ENCODE peak calls at places on chromosomes 13 and 19, in four cellular contexts. R is breast epithelium, C is uterus, E is right lobe of liver. A is an unnamed sample.

GRCh38 chr19:37251308-37252229 is 33.6 kb downstream of the ZNF383 start:
- DNase-seq in R (peak; percentile 89), C (peak; percentile 75), E (peak; percentile 70), A (peak; percentile 85)

GRCh38 chr19:50649433-50650391 is at the start of gene C19orf81:
- DNase-seq in R (no peak), C (no peak), E (no peak), A (no peak)

GRCh38 chr19:40466219-40467006 is at the start of gene SPTBN4:
- DNase-seq in R (peak; percentile 65), C (peak; percentile 40), E (no peak), A (peak; percentile 22)

GRCh38 chr19:16386619-16387240 is 62.1 kb downstream of the KLF2 start:
- DNase-seq in R (no peak), C (no peak), E (peak; percentile 57), A (no peak)

GRCh38 chr13:54433511-54434206 is 1405.0 kb downstream of the OLFM4 start:
- DNase-seq in R (no peak), C (no peak), E (no peak), A (no peak)

GRCh38 chr19:41701401-41702075 is 6.9 kb upstream of the CEACAM5 start:
- DNase-seq in R (no peak), C (no peak), E (peak; percentile 41), A (no peak)

GRCh38 chr13:27728271-27728670 is 64.0 kb upstream of the GSX1 start:
- DNase-seq in R (no peak), C (no peak), E (no peak), A (no peak)

GRCh38 chr13:59635591-59635990 is 528.1 kb downstream of the DIAPH3 start:
- DNase-seq in R (no peak), C (no peak), E (no peak), A (no peak)

GRCh38 chr19:4373601-4374441 is 26.5 kb downstream of the SH3GL1 start:
- DNase-seq in R (no peak), C (no peak), E (no peak), A (peak; percentile 55)

GRCh38 chr19:40317338-40317737 is 30.9 kb downstream of the C19orf47 start:
- DNase-seq in R (no peak), C (no peak), E (no peak), A (no peak)

GRCh38 chr13:85864963-85865530 is 65.8 kb upstream of the SLITRK6 start:
- DNase-seq in R (no peak), C (no peak), E (no peak), A (no peak)

GRCh38 chr13:114053026-114053425 is 79.2 kb upstream of the C13orf46 start:
- DNase-seq in R (no peak), C (no peak), E (no peak), A (no peak)

GRCh38 chr19:6060600-6061391 is 49.5 kb downstream of the RFX2 start:
- DNase-seq in R (peak; percentile 59), C (no peak), E (peak; percentile 52), A (no peak)

GRCh38 chr19:51141181-51141580 is 920 bp upstream of the SIGLEC7 start:
- DNase-seq in R (no peak), C (no peak), E (no peak), A (no peak)

GRCh38 chr13:32060319-32060924 is 28.8 kb downstream of the FRY start:
- DNase-seq in R (no peak), C (no peak), E (no peak), A (peak; percentile 11)

GRCh38 chr13:57612568-57612967 is 19.0 kb upstream of the PCDH17 start:
- DNase-seq in R (no peak), C (no peak), E (no peak), A (no peak)

GRCh38 chr13:44415815-44416214 is 42.2 kb downstream of the SERP2 start:
- DNase-seq in R (no peak), C (no peak), E (no peak), A (no peak)

GRCh38 chr13:71880753-71881541 is 13.9 kb upstream of the DACH1 start:
- DNase-seq in R (no peak), C (no peak), E (no peak), A (no peak)

GRCh38 chr13:114102521-114103288 is 29.7 kb downstream of the RASA3 start:
- DNase-seq in R (peak; percentile 42), C (peak; percentile 11), E (peak; percentile 48), A (no peak)

GRCh38 chr19:51539821-51540366 is 8.4 kb upstream of the SIGLEC6 start:
- DNase-seq in R (no peak), C (no peak), E (no peak), A (no peak)

GRCh38 chr19:13055213-13056051 is 47.2 kb downstream of the LYL1 start:
- DNase-seq in R (peak; percentile 72), C (peak; percentile 87), E (no peak), A (peak; percentile 78)

GRCh38 chr19:15293751-15294505 is 38.4 kb downstream of the BRD4 start:
- DNase-seq in R (no peak), C (no peak), E (no peak), A (no peak)

GRCh38 chr19:11377756-11378155 is 3.3 kb downstream of the SWSAP1 start:
- DNase-seq in R (no peak), C (no peak), E (no peak), A (no peak)

GRCh38 chr19:56372281-56372680 is 21.1 kb downstream of the ZNF582 start:
- DNase-seq in R (no peak), C (no peak), E (no peak), A (no peak)
- H3K9me3 ChIP-seq in R (peaks cover 38% of the 10 kb centered on the region), C (peaks cover 28% of the 10 kb centered on the region), E (no peaks in the 10 kb centered on the region), A (no peaks in the 10 kb centered on the region)

DNA sequence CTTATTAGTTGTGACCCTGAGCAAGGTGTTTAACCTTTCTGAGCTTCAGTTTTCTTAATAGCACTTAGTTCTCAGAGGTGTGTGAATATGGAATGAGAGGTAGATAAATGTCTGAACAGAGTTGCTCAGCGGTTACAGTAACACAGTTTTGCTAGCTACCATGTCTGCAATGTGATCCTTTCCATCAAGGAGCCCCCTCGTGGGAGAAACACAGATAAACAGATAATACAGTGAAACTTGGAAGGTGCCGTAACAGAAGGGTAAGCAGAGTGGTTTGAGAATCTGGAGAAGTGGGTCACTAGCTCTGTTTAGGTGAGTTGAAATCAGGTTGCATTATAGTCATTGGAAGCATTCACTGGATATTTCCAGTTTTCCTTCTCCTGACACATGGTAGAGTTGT is 38.9 kb downstream of the IRS2 start:
- DNase-seq in R (no peak), C (no peak), E (no peak), A (no peak)
- TF ChIP-seq CTCF in R (no peak), C (no peak), E (no peak), A (no peak)

DNA sequence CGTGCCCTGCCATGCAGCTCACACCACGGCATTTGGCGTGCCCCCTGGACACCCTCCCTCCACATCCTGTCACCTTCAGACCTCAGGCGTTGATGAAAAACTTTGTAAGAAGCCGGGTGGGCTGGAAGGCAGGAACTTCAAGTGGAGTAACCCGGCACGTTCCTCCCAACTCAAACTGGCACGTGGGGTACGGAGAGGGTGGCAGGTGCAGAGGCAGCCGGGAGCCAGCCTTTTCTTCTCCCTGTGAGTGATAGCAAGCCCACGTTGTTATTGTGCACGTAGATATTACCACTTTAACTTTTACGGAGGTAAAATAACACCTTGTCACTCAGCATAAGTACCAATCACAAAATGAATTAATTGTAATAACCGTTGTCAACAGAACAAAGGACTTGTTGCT is 198.0 kb downstream of the ZNF536 start:
- DNase-seq in R (no peak), C (no peak), E (no peak), A (no peak)
- H3K9me3 ChIP-seq in R (no peaks in the 10 kb centered on the region), C (no peaks in the 10 kb centered on the region), E (no peaks in the 10 kb centered on the region), A (no peaks in the 10 kb centered on the region)

DNA sequence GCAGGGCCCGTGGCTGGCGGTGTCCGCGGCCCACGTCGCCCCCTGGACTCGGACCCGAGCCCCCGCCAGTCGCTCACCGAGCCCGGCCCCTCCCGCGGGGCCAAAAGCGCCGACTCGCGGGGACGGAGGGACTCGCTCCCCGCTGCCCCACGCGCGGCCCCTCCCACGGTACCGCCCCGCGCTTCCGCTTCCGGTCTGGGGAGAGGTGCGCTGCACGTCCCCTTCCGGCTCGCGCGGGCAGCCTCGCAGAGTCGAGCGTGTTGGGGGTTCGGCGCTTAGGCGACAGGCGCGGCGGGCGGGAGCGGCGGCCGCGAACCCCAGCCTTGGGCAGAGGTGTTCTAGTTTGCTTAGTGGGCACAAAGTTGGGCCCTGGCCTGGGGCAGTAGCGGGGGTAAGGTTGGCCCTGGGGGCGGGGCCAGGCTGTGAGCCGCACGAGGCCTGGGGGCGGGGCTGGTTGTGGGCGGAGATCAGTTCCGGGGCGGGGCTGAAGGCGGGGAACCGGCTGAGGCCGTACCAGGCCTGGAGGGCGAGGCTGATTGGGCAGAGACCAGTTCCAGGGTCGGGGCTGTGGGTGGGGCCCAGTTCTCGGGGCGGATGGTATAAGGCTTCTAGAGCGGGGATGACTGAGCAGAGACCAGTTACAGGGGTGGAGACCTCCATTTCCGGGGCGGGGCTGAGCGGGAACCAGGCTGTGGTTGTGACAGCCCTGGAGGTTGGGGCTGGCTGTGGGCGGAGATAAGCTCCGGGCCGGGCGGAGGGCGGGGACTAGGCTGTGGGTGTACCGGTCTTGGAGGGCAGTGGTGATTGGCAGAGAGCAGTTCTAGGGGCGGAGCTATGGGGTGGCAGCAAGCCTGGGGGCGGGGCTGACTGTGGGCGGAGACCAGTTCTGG is at the start of the genes MBD3L1 and ZNF558:
- DNase-seq in R (peak; percentile 98), C (peak; percentile 99), E (peak; percentile 99), A (peak; percentile 99)
- TF ChIP-seq CTCF in R (peak; percentile 27), C (peak; percentile 43), E (no peak), A (no peak)

DNA sequence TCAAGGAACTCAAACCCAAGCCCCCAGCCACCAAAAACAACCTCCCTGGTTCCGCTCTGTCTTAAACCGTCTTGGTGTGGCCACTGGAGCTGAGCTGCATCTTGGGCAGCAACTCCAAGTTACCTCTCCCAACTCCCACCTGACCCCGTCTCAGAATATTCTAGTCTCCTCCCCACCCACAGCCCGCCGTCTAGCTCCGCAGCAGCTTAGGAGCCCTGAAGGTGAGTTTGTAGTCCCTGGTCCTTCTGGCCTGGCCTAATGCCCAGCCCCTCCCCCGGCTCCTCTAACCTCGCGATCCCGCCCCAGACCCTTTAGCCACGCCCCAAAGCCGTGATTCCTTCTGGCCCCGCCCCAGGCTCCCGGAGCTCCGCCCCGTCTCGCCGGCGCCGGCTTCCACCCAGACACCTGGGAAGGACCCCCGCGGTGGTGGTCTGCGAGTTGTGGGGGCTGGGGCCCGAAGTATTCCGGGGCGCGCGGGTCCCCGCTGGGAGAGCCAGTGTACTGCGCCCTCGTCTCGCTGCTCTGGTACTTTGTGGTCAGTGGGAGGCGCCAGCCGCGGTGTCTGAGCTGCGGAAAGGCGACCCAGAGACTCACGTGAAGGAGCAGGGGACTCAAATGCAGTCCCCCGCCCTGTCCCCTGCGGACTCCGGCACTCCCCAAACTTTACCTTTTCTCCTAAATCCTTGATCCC is 2.5 kb upstream of the LHB start:
- DNase-seq in R (no peak), C (peak; percentile 35), E (peak; percentile 83), A (peak; percentile 46)
- H3K9me3 ChIP-seq in R (no peaks in the 10 kb centered on the region), C (no peaks in the 10 kb centered on the region), E (no peaks in the 10 kb centered on the region), A (no peaks in the 10 kb centered on the region)

GRCh38 chr13:48004201-48004600 is 3.1 kb upstream of the SUCLA2 start:
- DNase-seq in R (no peak), C (no peak), E (no peak), A (no peak)
- TF ChIP-seq CTCF in R (no peak), C (no peak), E (no peak), A (no peak)